ENCODE peak calls at places on chromosomes 5 and 9, in five cellular contexts. P, X, A, N and U are unnamed samples.

GRCh38 chr5:107496466-107496865 is 174.3 kb downstream of the EFNA5 start:
- DNase-seq in P (no peak), X (no peak), A (no peak), N (no peak), U (no peak)

GRCh38 chr5:61534481-61535267 is 202.6 kb downstream of the ZSWIM6 start:
- DNase-seq in P (no peak), X (no peak), A (no peak), N (no peak), U (no peak)

GRCh38 chr5:176296-176823 is 14.9 kb upstream of the LRRC14B start:
- DNase-seq in P (no peak), X (no peak), A (no peak), N (peak), U (no peak)

GRCh38 chr9:2158111-2158610 is 143.0 kb downstream of the SMARCA2 start:
- DNase-seq in P (peak), X (peak), A (no peak), N (peak), U (no peak)

GRCh38 chr9:137237759-137238726 is 3.0 kb upstream of the TUBB4B start:
- DNase-seq in P (no peak), X (no peak), A (no peak), N (no peak), U (no peak)

GRCh38 chr5:148179234-148179824 is 11.0 kb downstream of the SPINK14 start:
- DNase-seq in P (peak), X (peak), A (no peak), N (no peak), U (no peak)

GRCh38 chr9:88995627-88996026 is 4.4 kb downstream of the S1PR3 start:
- DNase-seq in P (no peak), X (no peak), A (no peak), N (no peak), U (peak)

GRCh38 chr5:135095871-135096270 is 61.8 kb upstream of the PITX1 start:
- DNase-seq in P (no peak), X (no peak), A (no peak), N (peak), U (no peak)

GRCh38 chr5:22258139-22258538 is 595.0 kb downstream of the CDH12 start:
- DNase-seq in P (no peak), X (no peak), A (no peak), N (no peak), U (no peak)

GRCh38 chr5:93415819-93416218 is 165.2 kb downstream of the NR2F1-AS1 start:
- DNase-seq in P (no peak), X (no peak), A (no peak), N (no peak), U (no peak)

GRCh38 chr9:106947097-106947496 is 84.1 kb downstream of the ZNF462 start:
- DNase-seq in P (no peak), X (no peak), A (no peak), N (no peak), U (no peak)

GRCh38 chr5:98368141-98368540 is 405.3 kb upstream of the RGMB start:
- DNase-seq in P (no peak), X (no peak), A (no peak), N (no peak), U (no peak)

GRCh38 chr9:116391306-116391900 is 237.8 kb downstream of the PAPPA start:
- DNase-seq in P (no peak), X (no peak), A (no peak), N (no peak), U (no peak)

GRCh38 chr9:9893837-9894236 is 719.0 kb downstream of the PTPRD start:
- DNase-seq in P (peak), X (no peak), A (no peak), N (no peak), U (no peak)

GRCh38 chr5:159033351-159033657 is 66.4 kb downstream of the EBF1 start:
- DNase-seq in P (no peak), X (no peak), A (no peak), N (no peak), U (no peak)

GRCh38 chr5:93583799-93584530 is 943 bp downstream of the NR2F1 start:
- DNase-seq in P (peak), X (peak), A (peak), N (peak), U (no peak)

GRCh38 chr5:54063817-54064216 is 246.6 kb downstream of the ARL15 start:
- DNase-seq in P (no peak), X (no peak), A (no peak), N (no peak), U (no peak)

GRCh38 chr9:95852059-95853032 is 23.1 kb upstream of the ERCC6L2 start:
- DNase-seq in P (no peak), X (no peak), A (no peak), N (no peak), U (no peak)

GRCh38 chr9:118318770-118319443 is 614.7 kb downstream of the TLR4 start:
- DNase-seq in P (peak), X (no peak), A (no peak), N (no peak), U (no peak)

GRCh38 chr5:95959964-95960801 is 1.5 kb downstream of the ELL2 start:
- DNase-seq in P (peak), X (peak), A (no peak), N (peak), U (no peak)

GRCh38 chr5:151483647-151484046 is 36.2 kb downstream of the SLC36A1 start:
- DNase-seq in P (no peak), X (no peak), A (no peak), N (no peak), U (no peak)

GRCh38 chr5:124932791-124933600 is 186.6 kb upstream of the ZNF608 start:
- DNase-seq in P (no peak), X (no peak), A (no peak), N (peak), U (no peak)

GRCh38 chr9:125810161-125810560 is 63.0 kb downstream of the PBX3 start:
- DNase-seq in P (no peak), X (no peak), A (no peak), N (no peak), U (no peak)

GRCh38 chr9:4497855-4498254 is 7.6 kb downstream of the SLC1A1 start:
- DNase-seq in P (no peak), X (no peak), A (no peak), N (no peak), U (no peak)

GRCh38 chr5:158852622-158853021 is 247.1 kb downstream of the EBF1 start:
- DNase-seq in P (no peak), X (no peak), A (no peak), N (no peak), U (no peak)

GRCh38 chr5:93503598-93504067 is 77.4 kb downstream of the NR2F1-AS1 start:
- DNase-seq in P (no peak), X (no peak), A (no peak), N (no peak), U (no peak)

GRCh38 chr5:43315697-43316096 is 2.5 kb upstream of the HMGCS1 start:
- DNase-seq in P (no peak), X (no peak), A (no peak), N (no peak), U (no peak)

GRCh38 chr5:136191304-136192014 is 1.5 kb downstream of the SMIM32 start:
- DNase-seq in P (peak), X (peak), A (no peak), N (peak), U (no peak)

GRCh38 chr5:14869286-14870164 is 2.1 kb downstream of the ANKH start:
- DNase-seq in P (no peak), X (no peak), A (no peak), N (no peak), U (no peak)

GRCh38 chr9:7318920-7319319 is 480.7 kb downstream of the DMAC1 start:
- DNase-seq in P (no peak), X (no peak), A (no peak), N (no peak), U (no peak)

GRCh38 chr9:92964981-92965758 is 17.8 kb downstream of the FGD3 start:
- DNase-seq in P (no peak), X (no peak), A (no peak), N (no peak), U (no peak)

GRCh38 chr5:38473008-38473407 is 83.4 kb downstream of the LIFR start:
- DNase-seq in P (no peak), X (no peak), A (no peak), N (no peak), U (no peak)

GRCh38 chr5:104053057-104053666 is 490.6 kb upstream of the NUDT12 start:
- DNase-seq in P (no peak), X (no peak), A (no peak), N (no peak), U (no peak)

GRCh38 chr5:108481355-108481931 is 99.5 kb upstream of the FBXL17 start:
- DNase-seq in P (peak), X (no peak), A (no peak), N (no peak), U (no peak)

GRCh38 chr5:10513501-10514442 is 50.1 kb upstream of the ANKRD33B start:
- DNase-seq in P (no peak), X (peak), A (no peak), N (no peak), U (no peak)

GRCh38 chr9:89886281-89886700 is 281.5 kb downstream of the GADD45G start:
- DNase-seq in P (no peak), X (no peak), A (no peak), N (no peak), U (no peak)

GRCh38 chr5:33313150-33313549 is 127.6 kb upstream of the TARS1 start:
- DNase-seq in P (peak), X (no peak), A (no peak), N (no peak), U (no peak)

GRCh38 chr9:26112724-26113123 is 434.5 kb upstream of the TUSC1 start:
- DNase-seq in P (no peak), X (no peak), A (no peak), N (no peak), U (no peak)

DNA sequence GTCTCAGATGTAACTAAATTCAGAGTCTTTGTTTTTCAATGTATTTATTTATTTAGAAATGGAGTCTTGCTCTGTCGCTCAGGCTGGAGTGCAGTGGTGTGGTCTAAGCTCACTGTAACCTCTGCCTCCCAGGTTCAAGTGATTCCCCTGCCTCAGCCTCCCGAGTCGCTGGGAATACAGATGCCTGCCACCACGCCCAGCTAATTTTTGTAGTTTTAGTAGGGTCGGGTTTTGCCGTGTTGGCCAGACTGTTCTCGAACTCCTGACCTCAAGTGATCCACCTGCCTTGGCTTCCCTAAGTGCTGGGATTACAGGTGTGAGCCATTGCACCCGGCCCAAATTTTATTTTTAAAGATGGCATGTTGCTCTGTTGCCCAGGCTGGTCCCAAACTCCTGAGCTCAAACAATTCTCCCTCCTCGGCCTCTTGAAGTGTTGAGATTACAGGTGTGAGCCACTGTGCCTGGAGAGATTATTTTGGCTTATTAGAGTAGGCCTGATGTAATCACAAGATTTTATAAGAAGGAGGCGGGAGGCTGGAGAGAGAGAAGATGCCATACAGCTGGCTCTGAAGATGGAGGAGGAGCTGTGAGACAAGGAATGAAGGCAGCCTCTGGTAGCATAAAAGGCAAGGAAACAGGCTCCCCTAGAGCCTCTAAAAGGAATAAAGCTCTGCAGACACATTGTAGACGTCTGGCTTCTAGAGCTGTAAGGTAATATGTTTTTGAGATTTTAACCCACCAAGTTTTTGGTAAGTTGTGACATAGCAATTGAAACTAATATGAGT is 12.9 kb upstream of the KLF9 start:
- DNase-seq in P (no peak), X (no peak), A (peak), N (peak), U (no peak)
- TF ChIP-seq CTCF in P (no peak), X (no peak), A (no peak), N (peak), U (peak)

DNA sequence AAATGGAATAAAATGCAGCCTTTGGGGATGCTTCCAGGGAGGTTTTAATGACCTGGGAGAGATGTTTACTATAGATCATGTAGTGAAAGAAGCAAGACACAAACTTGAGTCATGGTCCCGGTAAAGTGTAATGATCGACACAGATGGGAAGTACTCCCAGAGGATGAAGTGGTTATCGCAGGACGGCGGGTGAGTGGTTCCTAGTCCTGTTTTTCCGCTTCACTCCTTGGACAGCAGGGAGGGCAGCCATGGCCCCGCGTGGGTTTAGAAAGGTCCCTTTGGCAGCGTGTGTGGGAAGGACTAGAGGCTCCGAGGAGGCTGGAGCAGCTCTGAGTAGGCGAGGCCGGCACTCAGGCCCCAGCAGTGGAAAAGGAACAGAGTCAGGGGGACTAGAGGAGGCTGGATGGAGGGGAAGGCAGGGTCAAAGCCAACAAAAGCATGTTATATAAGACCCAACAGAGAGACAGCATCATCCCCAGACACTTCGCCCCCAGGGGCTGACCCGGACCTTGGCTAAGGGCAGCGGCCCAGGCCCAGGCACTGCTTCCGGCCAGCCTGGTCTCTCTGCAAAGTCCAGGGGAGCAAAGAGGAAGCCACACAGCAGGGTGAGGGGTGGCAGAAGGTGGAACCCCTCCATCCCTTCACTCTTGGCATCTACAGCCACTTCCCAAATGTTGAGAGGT is 49.1 kb upstream of the STXBP1 start:
- DNase-seq in P (peak), X (no peak), A (no peak), N (no peak), U (no peak)
- TF ChIP-seq CTCF in P (no peak), X (no peak), A (no peak), N (peak), U (no peak)

GRCh38 chr5:173236531-173237501 is 1.8 kb upstream of the NKX2-5 start:
- DNase-seq in P (no peak), X (no peak), A (no peak), N (no peak), U (peak)
- TF ChIP-seq CTCF in P (no peak), X (no peak), A (no peak), N (no peak), U (no peak)

GRCh38 chr5:138441221-138441620 is 2.4 kb downstream of the REEP2 start:
- DNase-seq in P (no peak), X (no peak), A (no peak), N (no peak), U (no peak)

GRCh38 chr5:138438003-138438723 is 694 bp upstream of the REEP2 start:
- DNase-seq in P (no peak), X (no peak), A (no peak), N (no peak), U (no peak)

GRCh38 chr5:138438724-138439536 is at the start of gene REEP2:
- DNase-seq in P (peak), X (peak), A (no peak), N (no peak), U (no peak)

GRCh38 chr5:138439537-138440225 is 824 bp downstream of the REEP2 start:
- DNase-seq in P (no peak), X (no peak), A (no peak), N (no peak), U (no peak)

DNA sequence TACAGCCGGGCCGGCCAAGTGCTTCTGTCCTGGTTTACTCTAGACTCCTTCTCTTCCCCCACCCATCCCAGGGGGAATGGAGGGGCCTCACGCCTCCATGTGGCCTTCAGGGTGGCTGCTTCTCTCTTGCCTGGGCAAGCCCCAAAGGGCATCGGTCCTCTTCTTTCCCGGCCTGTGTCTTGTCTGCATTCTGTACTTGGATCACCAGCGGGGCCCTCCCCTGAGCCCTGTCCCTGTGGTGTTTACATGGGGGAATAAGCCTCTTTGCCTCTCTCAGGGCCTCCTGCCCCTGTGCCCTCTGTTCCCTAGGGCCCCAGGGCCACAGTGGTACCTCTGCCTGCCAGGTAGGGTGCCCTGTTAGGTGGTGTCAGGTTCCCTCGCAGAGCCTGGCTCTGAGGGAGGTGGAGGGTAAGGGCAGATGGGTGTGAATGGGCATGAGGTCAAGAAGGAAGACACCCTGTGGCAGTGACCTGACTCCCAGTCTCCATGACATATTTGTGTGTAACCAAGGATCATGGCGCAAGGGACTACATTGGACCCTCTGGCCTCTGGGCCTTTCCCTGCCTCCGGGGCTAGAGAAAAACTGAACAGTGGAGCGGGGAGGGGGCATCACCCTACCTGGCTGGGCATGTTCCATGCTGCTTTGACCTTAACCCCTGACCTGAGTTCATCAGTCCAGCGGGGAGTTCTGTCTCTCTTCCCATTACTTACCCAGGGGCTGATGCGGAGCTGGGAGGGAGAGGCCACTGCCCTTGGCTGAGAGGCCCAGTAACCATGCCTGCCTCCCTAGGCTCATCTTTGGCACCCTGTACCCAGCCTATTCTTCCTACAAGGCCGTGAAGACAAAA is 1.6 kb downstream of the REEP2 start:
- DNase-seq in P (no peak), X (no peak), A (no peak), N (no peak), U (no peak)
- TF ChIP-seq CTCF in P (no peak), X (no peak), A (no peak), N (no peak), U (no peak)

DNA sequence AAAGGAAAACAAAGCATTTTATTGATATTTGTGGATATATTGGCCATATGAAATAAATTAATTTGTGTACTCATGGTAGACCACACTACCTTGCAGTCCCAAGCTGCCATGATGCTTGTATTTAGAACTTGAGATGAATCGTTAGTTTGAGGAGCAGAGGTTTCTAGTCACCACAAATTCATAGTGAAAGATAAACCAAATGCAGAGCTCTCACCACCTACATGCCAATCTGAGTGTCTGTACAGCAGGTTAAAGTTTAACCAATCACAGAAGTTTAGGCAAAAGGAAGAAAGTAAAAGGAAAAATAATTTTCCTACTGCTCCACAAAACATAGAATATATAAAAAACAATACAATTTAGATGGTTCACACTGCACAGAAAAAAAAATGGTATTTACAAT is 163.6 kb upstream of the FTMT start:
- DNase-seq in P (no peak), X (no peak), A (no peak), N (no peak), U (no peak)
- TF ChIP-seq CTCF in P (no peak), X (no peak), A (no peak), N (no peak), U (no peak)